ENCODE peak calls at places on chromosomes 16 and 17, in four cellular contexts. N, H, R and T are unnamed samples.

GRCh38 chr16:64356267-64356666 is 765.6 kb downstream of the CDH11 start:
- DNase-seq in H (no peak), N (no peak), R (peak), T (no peak)

GRCh38 chr16:7113949-7114348 is 218.7 kb upstream of the RBFOX1 start:
- DNase-seq in H (no peak), N (no peak), R (no peak), T (no peak)

GRCh38 chr16:24943471-24943870 is 71.7 kb downstream of the ARHGAP17 start:
- DNase-seq in R (peak), H (no peak), N (no peak), T (no peak)

GRCh38 chr17:61495161-61495857 is 43.1 kb downstream of the TBX4 start:
- DNase-seq in H (no peak), R (peak), N (peak), T (no peak)

GRCh38 chr16:85888405-85889331 is 10.3 kb upstream of the IRF8 start:
- DNase-seq in R (peak), H (no peak), N (peak), T (no peak)

GRCh38 chr16:3207086-3207953 is 19.3 kb downstream of the OR1F1 start:
- DNase-seq in H (no peak), R (no peak), N (no peak), T (no peak)

GRCh38 chr17:9577402-9577709 is 914 bp downstream of the CFAP52 start:
- DNase-seq in R (no peak), H (no peak), N (no peak), T (no peak)

GRCh38 chr17:27860971-27861669 is 32.0 kb downstream of the LYRM9 start:
- DNase-seq in H (no peak), R (no peak), N (no peak), T (no peak)

GRCh38 chr16:16099320-16099719 is 124.0 kb downstream of the ABCC6 start:
- DNase-seq in R (no peak), N (no peak), H (no peak), T (no peak)

GRCh38 chr16:76784530-76784929 is 406.5 kb upstream of the MON1B start:
- DNase-seq in R (no peak), N (no peak), H (no peak), T (no peak)

GRCh38 chr17:3917391-3917931 is 1.2 kb upstream of the P2RX1 start:
- DNase-seq in N (no peak), H (no peak), R (peak), T (no peak)